ENCODE peak calls at places on chromosomes 1 and 21, in eight cellular contexts. One of them, this sample, is unnamed.

GRCh38 chr1:237133921-237134320 is 91.9 kb downstream of the RYR2 start:
- DNase-seq in H54: no peak
- DNase-seq in heart right ventricle: no peak
- DNase-seq in AG10803: no peak
- DNase-seq in GM06990: no peak
- DNase-seq in A172: no peak
- DNase-seq in myocyte: no peak
- DNase-seq in prostate gland: no peak
- DNase-seq in this sample: no peak

GRCh38 chr1:201221201-201221846 is 30.7 kb downstream of the IGFN1 start:
- DNase-seq in H54: no peak
- DNase-seq in heart right ventricle: no peak
- DNase-seq in AG10803: no peak
- DNase-seq in GM06990: no peak
- DNase-seq in A172: no peak
- DNase-seq in myocyte: no peak
- DNase-seq in prostate gland: no peak
- DNase-seq in this sample: no peak

GRCh38 chr1:150568567-150568966 is 10.8 kb downstream of the MCL1 start:
- DNase-seq in H54: no peak
- DNase-seq in heart right ventricle: no peak
- DNase-seq in AG10803: no peak
- DNase-seq in GM06990: no peak
- DNase-seq in A172: no peak
- DNase-seq in myocyte: no peak
- DNase-seq in prostate gland: no peak
- DNase-seq in this sample: peak; percentile 43

GRCh38 chr1:167447521-167448136 is 70.7 kb downstream of the CD247 start:
- DNase-seq in H54: peak; percentile 67
- DNase-seq in heart right ventricle: no peak
- DNase-seq in AG10803: no peak
- DNase-seq in GM06990: peak; percentile 35
- DNase-seq in A172: peak; percentile 83
- DNase-seq in myocyte: no peak
- DNase-seq in prostate gland: no peak
- DNase-seq in this sample: no peak

GRCh38 chr1:200877839-200878551 is 5.2 kb downstream of the GPR25 start:
- DNase-seq in H54: no peak
- DNase-seq in heart right ventricle: no peak
- DNase-seq in AG10803: no peak
- DNase-seq in GM06990: peak; percentile 66
- DNase-seq in A172: peak; percentile 79
- DNase-seq in myocyte: no peak
- DNase-seq in prostate gland: peak; percentile 2
- DNase-seq in this sample: no peak

GRCh38 chr1:154324669-154325582 is at the start of gene ATP8B2:
- DNase-seq in H54: peak; percentile 87
- DNase-seq in heart right ventricle: peak; percentile 74
- DNase-seq in AG10803: peak; percentile 65
- DNase-seq in GM06990: peak; percentile 79
- DNase-seq in A172: peak; percentile 88
- DNase-seq in myocyte: peak; percentile 80
- DNase-seq in prostate gland: peak; percentile 69
- DNase-seq in this sample: peak; percentile 79

GRCh38 chr21:41562101-41563000 is 54.4 kb upstream of the TMPRSS2 start:
- DNase-seq in H54: peak; percentile 35
- DNase-seq in heart right ventricle: no peak
- DNase-seq in AG10803: peak; percentile 67
- DNase-seq in GM06990: no peak
- DNase-seq in A172: peak; percentile 88
- DNase-seq in myocyte: peak; percentile 80
- DNase-seq in prostate gland: no peak
- DNase-seq in this sample: no peak

GRCh38 chr1:46735708-46736324 is 16.9 kb upstream of the EFCAB14 start:
- DNase-seq in H54: peak; percentile 40
- DNase-seq in heart right ventricle: no peak
- DNase-seq in AG10803: peak; percentile 49
- DNase-seq in GM06990: no peak
- DNase-seq in A172: peak; percentile 72
- DNase-seq in myocyte: peak; percentile 79
- DNase-seq in prostate gland: no peak
- DNase-seq in this sample: no peak

GRCh38 chr1:168626326-168626725 is 49.9 kb downstream of the XCL1 start:
- DNase-seq in H54: no peak
- DNase-seq in heart right ventricle: no peak
- DNase-seq in AG10803: no peak
- DNase-seq in GM06990: no peak
- DNase-seq in A172: no peak
- DNase-seq in myocyte: no peak
- DNase-seq in prostate gland: no peak
- DNase-seq in this sample: no peak